ENCODE peak calls at places on chromosomes 1 and 21, in ten cellular contexts. X is pancreas; H is H1; Z is lower lobe of right lung; L is astrocyte of the spinal cord; T is CD8-positive, alpha-beta T cell; O is heart right ventricle; M is upper lobe of right lung; P is psoas muscle; S is mammary epithelial cell. U is an unnamed sample.
A peak's percentile ranks its signal among the peaks of the same experiment; 100 is the strongest.

GRCh38 chr1:156497078-156497742 is 3.4 kb downstream of the MEF2D start:
- DNase-seq in X (peak; percentile 23), H (no peak), Z (no peak), L (no peak), T (no peak), O (no peak), M (peak; percentile 26), P (peak; percentile 83), S (no peak), U (no peak)

GRCh38 chr1:38123356-38123755 is 76.8 kb upstream of the POU3F1 start:
- DNase-seq in X (no peak), H (no peak), Z (no peak), L (no peak), T (no peak), O (no peak), M (no peak), P (no peak), S (peak; percentile 82), U (no peak)

GRCh38 chr1:156748670-156749428 is 2.6 kb downstream of the HDGF start:
- DNase-seq in X (peak; percentile 69), H (no peak), Z (peak; percentile 73), L (no peak), T (no peak), O (peak; percentile 53), M (peak; percentile 78), P (peak; percentile 84), S (peak; percentile 90), U (no peak)

GRCh38 chr1:207364622-207365021 is 43.1 kb downstream of the CD55 start:
- DNase-seq in X (no peak), H (no peak), Z (no peak), L (no peak), T (no peak), O (no peak), M (no peak), P (no peak), S (no peak), U (no peak)

GRCh38 chr1:167489581-167490340 is 28.6 kb downstream of the CD247 start:
- DNase-seq in X (no peak), H (peak; percentile 73), Z (no peak), L (no peak), T (peak; percentile 46), O (no peak), M (no peak), P (no peak), S (no peak), U (no peak)

GRCh38 chr1:24986372-24986979 is 56.4 kb upstream of the RUNX3 start:
- DNase-seq in X (no peak), H (no peak), Z (no peak), L (no peak), T (no peak), O (no peak), M (no peak), P (peak; percentile 39), S (no peak), U (no peak)

GRCh38 chr1:223714849-223715709 is 2.7 kb downstream of the CAPN2 start:
- DNase-seq in X (no peak), H (no peak), Z (peak; percentile 53), L (peak; percentile 83), T (no peak), O (no peak), M (no peak), P (no peak), S (peak; percentile 93), U (no peak)

GRCh38 chr1:171127481-171127880 is 36.8 kb downstream of the FMO3 start:
- DNase-seq in X (no peak), H (no peak), Z (no peak), L (peak; percentile 87), T (no peak), O (no peak), M (no peak), P (no peak), S (peak; percentile 9), U (no peak)

GRCh38 chr21:26389971-26390641 is 183.0 kb downstream of the CYYR1 start:
- DNase-seq in X (no peak), H (no peak), Z (no peak), L (peak; percentile 56), T (no peak), O (no peak), M (no peak), P (no peak), S (peak; percentile 100), U (no peak)

GRCh38 chr1:41656088-41656487 is 171.6 kb upstream of the EDN2 start:
- DNase-seq in X (no peak), H (no peak), Z (no peak), L (no peak), T (no peak), O (no peak), M (no peak), P (no peak), S (no peak), U (no peak)

GRCh38 chr21:38769253-38769780 is 36.4 kb upstream of the ETS2 start:
- DNase-seq in X (no peak), H (no peak), Z (no peak), L (peak; percentile 82), T (no peak), O (no peak), M (no peak), P (no peak), S (no peak), U (peak; percentile 60)

GRCh38 chr1:196611873-196612272 is 3.6 kb upstream of the KCNT2 start:
- DNase-seq in X (no peak), H (no peak), Z (no peak), L (no peak), T (no peak), O (no peak), M (no peak), P (no peak), S (no peak), U (no peak)

GRCh38 chr1:65791396-65791795 is 1.3 kb upstream of the PDE4B start:
- DNase-seq in X (no peak), H (no peak), Z (no peak), L (no peak), T (no peak), O (no peak), M (no peak), P (no peak), S (no peak), U (peak; percentile 23)

GRCh38 chr21:41819236-41819855 is 52.5 kb upstream of the RIPK4 start:
- DNase-seq in X (no peak), H (no peak), Z (no peak), L (no peak), T (no peak), O (no peak), M (peak; percentile 57), P (no peak), S (no peak), U (no peak)

GRCh38 chr1:232577809-232578208 is 52.1 kb downstream of the SIPA1L2 start:
- DNase-seq in X (no peak), H (no peak), Z (no peak), L (peak; percentile 39), T (no peak), O (no peak), M (no peak), P (no peak), S (no peak), U (no peak)

GRCh38 chr1:182143825-182144661 is 82.5 kb upstream of the ZNF648 start:
- DNase-seq in X (peak; percentile 26), H (peak; percentile 54), Z (peak; percentile 81), L (peak; percentile 74), T (no peak), O (peak; percentile 48), M (peak; percentile 80), P (peak; percentile 92), S (peak; percentile 85), U (peak; percentile 37)

GRCh38 chr1:10495475-10495817 is 20.7 kb downstream of the PEX14 start:
- DNase-seq in X (no peak), H (no peak), Z (no peak), L (no peak), T (no peak), O (no peak), M (no peak), P (no peak), S (no peak), U (no peak)
- H3K4me3 ChIP-seq in X (peak overlapping the region; percentile 30), H (no peak overlapping the region), Z (peak overlapping the region; percentile 33), L (no peak overlapping the region), T (peak overlapping the region; percentile 50), O (no peak overlapping the region), M (peak overlapping the region; percentile 28), P (no peak overlapping the region), S (no peak overlapping the region), U (no peak overlapping the region)

DNA sequence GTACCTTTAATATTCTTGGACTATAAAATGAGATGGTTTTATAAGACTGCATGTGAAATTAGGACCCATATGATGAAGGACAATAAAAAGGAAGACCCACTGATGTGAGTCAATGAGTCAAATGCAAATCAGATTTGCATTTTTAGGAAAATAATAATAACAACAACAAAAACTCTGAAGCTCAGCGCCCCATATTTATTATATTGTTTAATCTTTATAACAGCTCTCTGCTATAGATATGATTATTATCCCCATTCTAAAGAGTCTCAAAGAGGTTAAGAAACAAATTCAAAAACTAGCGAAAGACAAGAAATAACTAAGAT is 850 bp upstream of the SELL start:
- DNase-seq in X (no peak), H (no peak), Z (no peak), L (no peak), T (no peak), O (no peak), M (no peak), P (no peak), S (no peak), U (no peak)
- TF ChIP-seq CTCF in X (no peak), H (no peak), Z (no peak), L (no peak), T (peak; percentile 42), O (no peak), M (no peak), P (no peak), S (no peak), U (no peak)

DNA sequence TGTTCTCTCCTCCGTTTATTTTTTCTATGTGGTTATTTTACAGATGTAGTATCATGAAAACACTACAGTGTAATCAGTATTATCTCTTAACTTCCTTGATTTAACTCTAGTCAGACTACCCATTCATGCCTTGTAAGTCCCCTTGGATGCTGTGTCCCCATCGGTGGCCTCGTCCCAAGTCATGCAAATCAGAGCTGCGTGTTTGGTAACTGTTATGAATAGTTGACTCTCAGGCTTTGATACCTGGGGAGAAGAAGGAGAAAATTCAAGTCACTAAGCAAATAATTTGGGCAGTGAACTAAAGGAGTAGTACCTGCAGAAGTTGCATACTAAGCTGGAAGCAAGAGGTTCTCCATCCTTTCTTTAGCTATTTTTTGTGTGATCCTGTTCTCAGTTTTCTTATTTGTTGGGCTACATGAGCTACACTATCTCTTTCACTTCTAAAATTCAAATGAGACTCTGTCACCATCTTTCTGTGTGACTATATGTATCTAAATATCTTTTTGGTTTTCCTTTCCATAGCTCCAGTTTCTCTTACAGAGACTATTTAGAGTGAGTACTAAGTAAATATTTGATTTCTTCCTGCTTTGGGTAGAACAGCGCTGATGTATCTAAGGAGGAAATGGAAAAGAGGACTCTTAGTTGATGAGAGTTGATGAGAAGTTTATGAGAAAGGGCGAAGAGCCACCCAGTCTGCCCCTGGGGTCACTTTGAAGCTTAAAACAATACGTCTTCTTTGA is 50.9 kb downstream of the VANGL2 start:
- DNase-seq in X (no peak), H (no peak), Z (no peak), L (no peak), T (no peak), O (no peak), M (no peak), P (no peak), S (no peak), U (no peak)
- H3K4me3 ChIP-seq in X (no peak overlapping the region), H (no peak overlapping the region), Z (no peak overlapping the region), L (no peak overlapping the region), T (no peak overlapping the region), O (no peak overlapping the region), M (no peak overlapping the region), P (no peak overlapping the region), S (no peak overlapping the region), U (no peak overlapping the region)

DNA sequence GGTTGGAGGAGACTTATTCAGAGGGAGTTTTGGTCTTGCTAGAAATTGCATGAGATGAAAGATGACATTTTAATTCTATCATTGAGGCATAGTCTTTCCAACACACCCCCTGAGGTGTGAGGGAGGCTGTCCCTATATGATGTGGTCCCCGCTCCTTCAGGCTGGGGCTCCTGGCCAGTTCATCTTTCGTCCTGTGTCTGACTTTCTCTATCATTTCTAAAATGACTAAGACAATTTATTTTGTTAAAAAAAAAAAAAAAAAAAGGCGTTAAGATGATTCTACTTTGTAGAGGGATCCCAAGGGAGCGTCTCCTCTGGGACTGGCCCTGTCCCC is 50.5 kb downstream of the PRKCZ start:
- DNase-seq in X (no peak), H (no peak), Z (peak; percentile 14), L (no peak), T (no peak), O (no peak), M (no peak), P (no peak), S (no peak), U (no peak)
- TF ChIP-seq CTCF in X (no peak), H (no peak), Z (no peak), L (no peak), T (no peak), O (no peak), M (no peak), P (no peak), S (no peak), U (no peak)